ENCODE peak calls at places on chromosome 13, in four cellular contexts. One of them, this sample, is unnamed.

GRCh38 chr13:109735567-109735966 is 50.8 kb downstream of the IRS2 start:
- DNase-seq in WTC11: no peak
- DNase-seq in K562: no peak
- DNase-seq in HepG2: no peak
- DNase-seq in this sample: no peak

GRCh38 chr13:21413013-21413412 is 46.1 kb downstream of the ZDHHC20 start:
- DNase-seq in WTC11: no peak
- DNase-seq in K562: no peak
- DNase-seq in HepG2: no peak
- DNase-seq in this sample: no peak

GRCh38 chr13:30113983-30114491 is 193.3 kb downstream of the KATNAL1 start:
- DNase-seq in WTC11: no peak
- DNase-seq in K562: peak
- DNase-seq in HepG2: peak
- DNase-seq in this sample: no peak

GRCh38 chr13:97233499-97233898 is 11.4 kb downstream of the MBNL2 start:
- DNase-seq in WTC11: no peak
- DNase-seq in K562: no peak
- DNase-seq in HepG2: peak
- DNase-seq in this sample: no peak

GRCh38 chr13:80685942-80686341 is 345.0 kb upstream of the SPRY2 start:
- DNase-seq in WTC11: no peak
- DNase-seq in K562: no peak
- DNase-seq in HepG2: no peak
- DNase-seq in this sample: no peak

GRCh38 chr13:98992355-98992754 is 14.5 kb upstream of the DOCK9 start:
- DNase-seq in WTC11: no peak
- DNase-seq in K562: no peak
- DNase-seq in HepG2: no peak
- DNase-seq in this sample: no peak

GRCh38 chr13:113361406-113361805 is 2.5 kb downstream of the GRTP1 start:
- DNase-seq in WTC11: no peak
- DNase-seq in K562: no peak
- DNase-seq in HepG2: no peak
- DNase-seq in this sample: no peak

GRCh38 chr13:48749144-48749543 is 95.4 kb downstream of the CYSLTR2 start:
- DNase-seq in WTC11: no peak
- DNase-seq in K562: no peak
- DNase-seq in HepG2: no peak
- DNase-seq in this sample: no peak

GRCh38 chr13:94369862-94370491 is 109.5 kb downstream of the DCT start:
- DNase-seq in WTC11: no peak
- DNase-seq in K562: no peak
- DNase-seq in HepG2: no peak
- DNase-seq in this sample: no peak

GRCh38 chr13:111846396-111847174 is 220.4 kb upstream of the SOX1 start:
- DNase-seq in WTC11: peak
- DNase-seq in K562: no peak
- DNase-seq in HepG2: no peak
- DNase-seq in this sample: no peak

GRCh38 chr13:111204438-111205177 is 89.5 kb downstream of the ARHGEF7 start:
- DNase-seq in WTC11: peak
- DNase-seq in K562: no peak
- DNase-seq in HepG2: peak
- DNase-seq in this sample: no peak

GRCh38 chr13:105936816-105937215 is 598.6 kb downstream of the EFNB2 start:
- DNase-seq in WTC11: no peak
- DNase-seq in K562: no peak
- DNase-seq in HepG2: no peak
- DNase-seq in this sample: no peak

GRCh38 chr13:113178070-113178895 is 19.8 kb downstream of the PROZ start:
- DNase-seq in WTC11: no peak
- DNase-seq in K562: no peak
- DNase-seq in HepG2: no peak
- DNase-seq in this sample: no peak

GRCh38 chr13:84192125-84192524 is 309.9 kb upstream of the SLITRK1 start:
- DNase-seq in WTC11: no peak
- DNase-seq in K562: no peak
- DNase-seq in HepG2: no peak
- DNase-seq in this sample: no peak

GRCh38 chr13:106738279-106738678 is 170.3 kb upstream of the ARGLU1 start:
- DNase-seq in WTC11: no peak
- DNase-seq in K562: no peak
- DNase-seq in HepG2: no peak
- DNase-seq in this sample: no peak

GRCh38 chr13:23776698-23777570 is 112.3 kb downstream of the MIPEP start:
- DNase-seq in WTC11: no peak
- DNase-seq in K562: no peak
- DNase-seq in HepG2: no peak
- DNase-seq in this sample: no peak

GRCh38 chr13:28630864-28631263 is 28.1 kb upstream of the POMP start:
- DNase-seq in WTC11: no peak
- DNase-seq in K562: no peak
- DNase-seq in HepG2: no peak
- DNase-seq in this sample: no peak

DNA sequence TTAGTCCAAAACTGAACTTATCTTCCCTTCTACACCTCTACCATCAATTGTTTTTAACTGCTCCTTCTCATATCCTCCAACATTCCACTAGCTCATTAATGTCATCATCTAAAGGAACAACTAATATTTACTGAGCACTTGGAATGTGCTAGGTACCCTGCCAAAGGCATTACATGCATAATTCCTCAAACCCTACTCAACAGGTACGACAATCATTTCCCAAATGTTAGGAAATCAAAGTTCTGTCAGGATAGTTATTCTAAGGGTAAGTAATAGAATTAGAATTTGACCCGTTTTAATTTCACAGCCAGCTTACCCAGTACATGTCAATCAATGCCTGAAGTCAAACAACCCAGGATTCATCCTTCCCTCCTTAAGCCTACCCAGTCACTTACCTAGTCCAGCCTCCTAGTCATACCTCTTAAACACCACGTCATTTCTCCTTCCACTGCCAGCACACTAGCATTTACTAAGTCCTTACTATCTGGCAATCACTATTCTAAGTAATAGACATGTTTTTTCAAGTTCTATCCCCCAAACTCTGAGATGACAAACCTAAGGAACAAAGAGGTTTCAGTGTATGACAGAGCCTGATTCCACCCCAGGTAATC is 2.4 kb downstream of the LNX2 start:
- DNase-seq in WTC11: no peak
- DNase-seq in K562: no peak
- DNase-seq in HepG2: no peak
- DNase-seq in this sample: no peak
- TF ChIP-seq ELF4 in WTC11: no peak
- TF ChIP-seq ELF4 in K562: no peak
- TF ChIP-seq ELF4 in HepG2: no peak
- TF ChIP-seq ELF4 in this sample: no peak

GRCh38 chr13:36530861-36531590 is 98.7 kb downstream of the CCNA1 start:
- DNase-seq in WTC11: no peak
- DNase-seq in K562: no peak
- DNase-seq in HepG2: no peak
- DNase-seq in this sample: no peak
- TF ChIP-seq ELF4 in WTC11: no peak
- TF ChIP-seq ELF4 in K562: no peak
- TF ChIP-seq ELF4 in HepG2: no peak
- TF ChIP-seq ELF4 in this sample: no peak

DNA sequence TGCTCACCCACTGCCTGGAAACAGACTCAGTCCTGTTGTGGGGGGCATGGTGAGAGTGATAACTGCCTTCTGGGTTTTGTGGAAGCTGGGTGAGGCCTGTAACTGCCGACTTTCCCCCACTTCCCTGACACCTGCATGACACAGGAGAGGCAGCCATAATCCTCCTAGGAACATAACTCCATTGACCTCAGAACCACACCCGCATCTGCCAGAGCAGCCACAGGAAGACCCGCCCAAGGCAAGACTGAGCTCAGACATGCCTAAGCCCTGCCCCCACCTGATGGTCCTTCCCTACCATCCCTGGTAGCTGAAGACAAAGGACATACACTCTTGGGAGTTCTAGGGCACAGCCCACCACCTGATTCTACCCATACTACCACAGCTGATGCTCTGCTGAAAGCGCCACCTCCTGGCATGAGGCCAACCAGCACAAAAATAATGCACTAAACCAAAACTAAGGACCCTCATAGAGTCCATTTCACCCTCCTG is 326.7 kb downstream of the RBM26 start:
- DNase-seq in WTC11: no peak
- DNase-seq in K562: no peak
- DNase-seq in HepG2: no peak
- DNase-seq in this sample: no peak
- TF ChIP-seq ELF4 in WTC11: no peak
- TF ChIP-seq ELF4 in K562: no peak
- TF ChIP-seq ELF4 in HepG2: no peak
- TF ChIP-seq ELF4 in this sample: no peak

GRCh38 chr13:40388617-40389016 is 277.8 kb downstream of the FOXO1 start:
- DNase-seq in WTC11: no peak
- DNase-seq in K562: no peak
- DNase-seq in HepG2: no peak
- DNase-seq in this sample: no peak
- TF ChIP-seq ELF4 in WTC11: no peak
- TF ChIP-seq ELF4 in K562: no peak
- TF ChIP-seq ELF4 in HepG2: no peak
- TF ChIP-seq ELF4 in this sample: no peak

GRCh38 chr13:95505265-95505664 is 47.3 kb upstream of the CLDN10 start:
- DNase-seq in WTC11: no peak
- DNase-seq in K562: no peak
- DNase-seq in HepG2: no peak
- DNase-seq in this sample: no peak
- TF ChIP-seq ELF4 in WTC11: no peak
- TF ChIP-seq ELF4 in K562: no peak
- TF ChIP-seq ELF4 in HepG2: no peak
- TF ChIP-seq ELF4 in this sample: no peak

DNA sequence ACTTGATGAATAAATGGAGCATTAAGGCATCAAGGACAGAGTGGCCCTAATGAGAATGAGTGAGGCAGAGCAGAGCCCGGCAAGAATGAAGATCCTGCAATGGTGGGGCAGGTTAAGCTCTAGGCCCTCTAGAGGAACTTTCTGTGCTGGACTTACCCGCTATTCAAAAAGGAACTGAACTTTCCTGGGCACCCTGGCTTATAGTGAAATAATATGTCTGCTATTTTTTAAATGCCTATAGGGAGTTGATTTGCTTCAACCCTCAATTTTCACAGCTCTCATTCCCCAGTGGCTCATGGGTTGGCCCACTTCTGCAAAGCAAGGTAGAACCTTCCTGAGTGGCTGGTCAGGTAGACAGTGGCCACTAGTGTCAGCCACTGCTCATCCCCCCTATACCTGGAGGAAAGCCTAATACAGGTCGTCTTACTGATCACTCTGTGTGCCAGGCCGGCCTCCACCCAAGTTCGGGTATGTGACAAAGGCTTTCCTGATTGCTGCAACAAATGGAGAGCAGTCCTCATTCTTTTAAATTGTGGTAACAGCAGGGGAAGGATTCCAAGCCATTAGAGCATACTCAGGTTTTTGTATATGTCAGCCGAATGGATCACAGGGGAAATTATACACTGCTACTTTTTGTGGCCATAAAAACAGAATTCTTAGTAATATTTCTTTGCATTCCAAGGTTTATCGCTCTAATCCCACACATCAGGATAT is 103.0 kb downstream of the KL start:
- DNase-seq in WTC11: no peak
- DNase-seq in K562: no peak
- DNase-seq in HepG2: no peak
- DNase-seq in this sample: no peak
- TF ChIP-seq ELF4 in WTC11: no peak
- TF ChIP-seq ELF4 in K562: no peak
- TF ChIP-seq ELF4 in HepG2: no peak
- TF ChIP-seq ELF4 in this sample: no peak

This sample was measured in HEK293T.